ENCODE peak calls at places on chromosomes 4 and X, in five cellular contexts. Y is fibroblast of lung, X is EH, V is substantia nigra, A is germinal center. B is an unnamed sample.

GRCh38 chr4:150960079-150960478 is 55.0 kb downstream of the LRBA start:
- DNase-seq in Y (peak), V (no peak), A (no peak), X (peak), B (no peak)

GRCh38 chrX:46922601-46923000 is 10.4 kb downstream of the JADE3 start:
- DNase-seq in A (no peak), X (no peak), V (no peak), Y (no peak), B (no peak)

GRCh38 chrX:39309721-39310152 is 508.5 kb downstream of the MID1IP1 start:
- DNase-seq in X (peak), V (no peak), A (no peak), Y (no peak), B (no peak)

GRCh38 chr4:40309250-40309774 is 25.8 kb upstream of the CHRNA9 start:
- DNase-seq in V (no peak), A (peak), X (peak), Y (peak), B (peak)

GRCh38 chr4:67750691-67751090 is 3.5 kb downstream of the GNRHR start:
- DNase-seq in X (no peak), V (no peak), Y (no peak), A (no peak), B (no peak)

GRCh38 chr4:139942284-139942683 is 211.7 kb downstream of the MAML3 start:
- DNase-seq in X (no peak), Y (no peak), V (no peak), A (no peak), B (no peak)

GRCh38 chr4:149793459-149793858 is 22.2 kb downstream of the IQCM start:
- DNase-seq in X (peak), V (no peak), Y (peak), A (no peak), B (no peak)

GRCh38 chr4:6591305-6591704 is 16.3 kb downstream of the MAN2B2 start:
- DNase-seq in Y (no peak), X (no peak), V (no peak), A (peak), B (no peak)

GRCh38 chrX:15761564-15762191 is 23.6 kb downstream of the CA5B start:
- DNase-seq in Y (peak), V (no peak), X (peak), A (peak), B (peak)

GRCh38 chr4:107366900-107367299 is 330.8 kb upstream of the DKK2 start:
- DNase-seq in Y (no peak), X (no peak), A (no peak), V (no peak), B (no peak)

B was measured in frontal cortex.